ENCODE peak calls at places on chromosomes 1 and 21, in nine cellular contexts. One of them, this sample, is unnamed.

GRCh38 chr21:44089001-44089911 is 17.9 kb upstream of the PWP2 start:
- DNase-seq in PC-9: no peak
- DNase-seq in epithelial cell of esophagus: no peak
- DNase-seq in pancreas: no peak
- DNase-seq in GM12865: no peak
- DNase-seq in body of pancreas: peak
- DNase-seq in cardiac fibroblast: no peak
- DNase-seq in mucosa of descending colon: peak
- DNase-seq in fibroblast of lung: no peak
- DNase-seq in this sample: no peak

GRCh38 chr1:63319069-63320023 is 3.0 kb upstream of the FOXD3 start:
- DNase-seq in epithelial cell of esophagus: no peak
- DNase-seq in cardiac fibroblast: no peak
- DNase-seq in fibroblast of lung: peak
- DNase-seq in mucosa of descending colon: no peak
- DNase-seq in pancreas: no peak
- DNase-seq in GM12865: no peak
- DNase-seq in PC-9: no peak
- DNase-seq in body of pancreas: no peak
- DNase-seq in this sample: no peak

GRCh38 chr1:174359454-174359805 is 88.3 kb upstream of the GPR52 start:
- DNase-seq in fibroblast of lung: no peak
- DNase-seq in GM12865: no peak
- DNase-seq in PC-9: no peak
- DNase-seq in epithelial cell of esophagus: no peak
- DNase-seq in pancreas: no peak
- DNase-seq in cardiac fibroblast: peak
- DNase-seq in body of pancreas: peak
- DNase-seq in mucosa of descending colon: no peak
- DNase-seq in this sample: no peak

GRCh38 chr1:191669629-191670028 is 488.6 kb upstream of the RGS18 start:
- DNase-seq in PC-9: no peak
- DNase-seq in pancreas: no peak
- DNase-seq in fibroblast of lung: no peak
- DNase-seq in cardiac fibroblast: no peak
- DNase-seq in mucosa of descending colon: no peak
- DNase-seq in GM12865: no peak
- DNase-seq in body of pancreas: no peak
- DNase-seq in epithelial cell of esophagus: peak
- DNase-seq in this sample: no peak

GRCh38 chr1:10599194-10599861 is 124.6 kb downstream of the PEX14 start:
- DNase-seq in pancreas: no peak
- DNase-seq in GM12865: no peak
- DNase-seq in epithelial cell of esophagus: peak
- DNase-seq in PC-9: peak
- DNase-seq in cardiac fibroblast: peak
- DNase-seq in body of pancreas: peak
- DNase-seq in fibroblast of lung: peak
- DNase-seq in mucosa of descending colon: no peak
- DNase-seq in this sample: peak

GRCh38 chr1:178121883-178122282 is 28.0 kb downstream of the RASAL2 start:
- DNase-seq in mucosa of descending colon: no peak
- DNase-seq in body of pancreas: no peak
- DNase-seq in GM12865: no peak
- DNase-seq in fibroblast of lung: no peak
- DNase-seq in epithelial cell of esophagus: no peak
- DNase-seq in cardiac fibroblast: no peak
- DNase-seq in pancreas: no peak
- DNase-seq in PC-9: no peak
- DNase-seq in this sample: no peak

GRCh38 chr1:96721382-96722160 is at the start of gene PTBP2:
- DNase-seq in mucosa of descending colon: peak
- DNase-seq in PC-9: peak
- DNase-seq in cardiac fibroblast: peak
- DNase-seq in fibroblast of lung: peak
- DNase-seq in body of pancreas: peak
- DNase-seq in GM12865: peak
- DNase-seq in epithelial cell of esophagus: peak
- DNase-seq in pancreas: peak
- DNase-seq in this sample: peak

GRCh38 chr1:36576118-36576517 is 93.4 kb upstream of the CSF3R start:
- DNase-seq in fibroblast of lung: peak
- DNase-seq in cardiac fibroblast: peak
- DNase-seq in body of pancreas: peak
- DNase-seq in pancreas: peak
- DNase-seq in epithelial cell of esophagus: peak
- DNase-seq in mucosa of descending colon: peak
- DNase-seq in GM12865: peak
- DNase-seq in PC-9: peak
- DNase-seq in this sample: peak

GRCh38 chr1:58282623-58283022 is 263.9 kb downstream of the OMA1 start:
- DNase-seq in mucosa of descending colon: no peak
- DNase-seq in GM12865: no peak
- DNase-seq in body of pancreas: no peak
- DNase-seq in fibroblast of lung: no peak
- DNase-seq in epithelial cell of esophagus: no peak
- DNase-seq in PC-9: no peak
- DNase-seq in cardiac fibroblast: no peak
- DNase-seq in pancreas: no peak
- DNase-seq in this sample: no peak

GRCh38 chr1:168974117-168974516 is 132.4 kb upstream of the ATP1B1 start:
- DNase-seq in GM12865: no peak
- DNase-seq in mucosa of descending colon: no peak
- DNase-seq in body of pancreas: no peak
- DNase-seq in PC-9: no peak
- DNase-seq in cardiac fibroblast: no peak
- DNase-seq in fibroblast of lung: peak
- DNase-seq in pancreas: no peak
- DNase-seq in epithelial cell of esophagus: peak
- DNase-seq in this sample: no peak

GRCh38 chr1:84851839-84852238 is 41.2 kb downstream of the LPAR3 start:
- DNase-seq in body of pancreas: no peak
- DNase-seq in cardiac fibroblast: peak
- DNase-seq in pancreas: no peak
- DNase-seq in epithelial cell of esophagus: peak
- DNase-seq in PC-9: peak
- DNase-seq in GM12865: no peak
- DNase-seq in fibroblast of lung: peak
- DNase-seq in mucosa of descending colon: no peak
- DNase-seq in this sample: no peak

GRCh38 chr21:43827015-43827611 is 37.7 kb downstream of the RRP1 start:
- DNase-seq in mucosa of descending colon: no peak
- DNase-seq in epithelial cell of esophagus: peak
- DNase-seq in cardiac fibroblast: peak
- DNase-seq in GM12865: no peak
- DNase-seq in PC-9: no peak
- DNase-seq in body of pancreas: no peak
- DNase-seq in fibroblast of lung: peak
- DNase-seq in pancreas: no peak
- DNase-seq in this sample: peak

GRCh38 chr1:33424205-33424604 is 6.7 kb downstream of the PHC2 start:
- DNase-seq in GM12865: no peak
- DNase-seq in body of pancreas: no peak
- DNase-seq in pancreas: no peak
- DNase-seq in cardiac fibroblast: peak
- DNase-seq in mucosa of descending colon: no peak
- DNase-seq in epithelial cell of esophagus: no peak
- DNase-seq in PC-9: no peak
- DNase-seq in fibroblast of lung: peak
- DNase-seq in this sample: no peak

GRCh38 chr1:178263341-178263740 is 169.4 kb downstream of the RASAL2 start:
- DNase-seq in cardiac fibroblast: peak
- DNase-seq in GM12865: no peak
- DNase-seq in PC-9: no peak
- DNase-seq in body of pancreas: no peak
- DNase-seq in epithelial cell of esophagus: no peak
- DNase-seq in mucosa of descending colon: no peak
- DNase-seq in fibroblast of lung: no peak
- DNase-seq in pancreas: no peak
- DNase-seq in this sample: no peak

GRCh38 chr1:34978926-34979325 is 6.2 kb downstream of the TMEM35B start:
- DNase-seq in pancreas: no peak
- DNase-seq in epithelial cell of esophagus: no peak
- DNase-seq in cardiac fibroblast: no peak
- DNase-seq in fibroblast of lung: no peak
- DNase-seq in body of pancreas: no peak
- DNase-seq in GM12865: no peak
- DNase-seq in PC-9: no peak
- DNase-seq in mucosa of descending colon: no peak
- DNase-seq in this sample: no peak

GRCh38 chr21:34845521-34846213 is 176.9 kb downstream of the CLIC6 start:
- DNase-seq in GM12865: peak
- DNase-seq in epithelial cell of esophagus: peak
- DNase-seq in PC-9: peak
- DNase-seq in body of pancreas: peak
- DNase-seq in pancreas: no peak
- DNase-seq in mucosa of descending colon: peak
- DNase-seq in fibroblast of lung: peak
- DNase-seq in cardiac fibroblast: peak
- DNase-seq in this sample: peak

GRCh38 chr1:10943041-10943440 is 69.4 kb upstream of the TARDBP start:
- DNase-seq in mucosa of descending colon: no peak
- DNase-seq in PC-9: no peak
- DNase-seq in cardiac fibroblast: no peak
- DNase-seq in epithelial cell of esophagus: no peak
- DNase-seq in pancreas: no peak
- DNase-seq in GM12865: no peak
- DNase-seq in fibroblast of lung: no peak
- DNase-seq in body of pancreas: no peak
- DNase-seq in this sample: no peak

GRCh38 chr1:203206116-203206687 is 19.7 kb upstream of the CHI3L1 start:
- DNase-seq in body of pancreas: no peak
- DNase-seq in GM12865: no peak
- DNase-seq in fibroblast of lung: no peak
- DNase-seq in epithelial cell of esophagus: no peak
- DNase-seq in cardiac fibroblast: no peak
- DNase-seq in mucosa of descending colon: no peak
- DNase-seq in PC-9: no peak
- DNase-seq in pancreas: no peak
- DNase-seq in this sample: no peak
- H3K4me3 ChIP-seq in body of pancreas: no peak
- H3K4me3 ChIP-seq in GM12865: no peak
- H3K4me3 ChIP-seq in fibroblast of lung: no peak
- H3K4me3 ChIP-seq in epithelial cell of esophagus: no peak
- H3K4me3 ChIP-seq in cardiac fibroblast: no peak
- H3K4me3 ChIP-seq in mucosa of descending colon: no peak
- H3K4me3 ChIP-seq in PC-9: no peak
- H3K4me3 ChIP-seq in pancreas: no peak
- H3K4me3 ChIP-seq in this sample: no peak

DNA sequence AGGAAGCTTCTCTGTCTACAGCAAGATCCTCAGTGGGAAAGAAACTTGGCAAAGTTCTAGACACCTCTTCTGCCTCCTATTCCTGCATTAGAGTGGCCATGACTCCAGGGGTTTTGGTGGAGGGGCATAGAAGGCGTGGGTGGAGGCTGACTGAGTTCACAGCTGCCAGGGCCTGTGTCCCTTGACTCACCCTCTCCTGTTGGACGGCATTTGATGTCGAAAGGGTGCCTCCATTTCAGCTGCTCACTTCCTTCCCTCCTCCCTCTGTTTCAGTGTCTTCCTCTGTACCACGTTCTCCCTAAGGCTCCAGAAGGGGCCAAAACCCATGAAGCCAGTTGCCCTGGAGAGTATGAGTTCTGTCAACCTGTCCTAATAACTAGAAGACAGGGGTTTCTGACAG is 637 bp downstream of the TMEM79 start:
- DNase-seq in body of pancreas: no peak
- DNase-seq in cardiac fibroblast: no peak
- DNase-seq in epithelial cell of esophagus: peak
- DNase-seq in GM12865: no peak
- DNase-seq in fibroblast of lung: no peak
- DNase-seq in mucosa of descending colon: no peak
- DNase-seq in PC-9: no peak
- DNase-seq in pancreas: no peak
- DNase-seq in this sample: no peak
- H3K4me3 ChIP-seq in body of pancreas: no peak
- H3K4me3 ChIP-seq in cardiac fibroblast: no peak
- H3K4me3 ChIP-seq in epithelial cell of esophagus: peak
- H3K4me3 ChIP-seq in GM12865: no peak
- H3K4me3 ChIP-seq in fibroblast of lung: no peak
- H3K4me3 ChIP-seq in mucosa of descending colon: no peak
- H3K4me3 ChIP-seq in PC-9: peak
- H3K4me3 ChIP-seq in pancreas: no peak
- H3K4me3 ChIP-seq in this sample: no peak

DNA sequence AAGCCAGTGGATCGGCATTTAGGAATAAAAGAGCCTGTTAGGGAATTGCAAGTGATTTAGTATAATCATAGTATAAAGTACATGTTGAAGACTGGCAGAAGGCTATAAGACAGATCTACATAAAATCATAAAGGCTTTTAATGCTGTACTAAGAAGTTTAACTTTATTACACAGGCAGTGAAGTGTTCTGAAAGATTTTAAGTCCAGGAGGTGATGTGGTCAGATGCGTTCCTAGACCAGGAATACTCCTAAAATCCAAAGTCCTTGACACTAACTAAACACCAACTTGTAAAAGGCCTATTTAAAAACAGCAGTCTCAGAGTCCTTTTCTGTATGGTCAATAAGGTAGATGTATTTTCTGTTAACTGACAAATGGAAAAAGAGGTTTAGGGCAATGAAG is 57.0 kb downstream of the KIFAP3 start:
- DNase-seq in GM12865: no peak
- DNase-seq in PC-9: no peak
- DNase-seq in body of pancreas: no peak
- DNase-seq in epithelial cell of esophagus: no peak
- DNase-seq in mucosa of descending colon: no peak
- DNase-seq in fibroblast of lung: no peak
- DNase-seq in pancreas: no peak
- DNase-seq in cardiac fibroblast: no peak
- DNase-seq in this sample: no peak
- H3K4me3 ChIP-seq in GM12865: no peak
- H3K4me3 ChIP-seq in PC-9: no peak
- H3K4me3 ChIP-seq in body of pancreas: no peak
- H3K4me3 ChIP-seq in epithelial cell of esophagus: no peak
- H3K4me3 ChIP-seq in mucosa of descending colon: no peak
- H3K4me3 ChIP-seq in fibroblast of lung: no peak
- H3K4me3 ChIP-seq in pancreas: no peak
- H3K4me3 ChIP-seq in cardiac fibroblast: no peak
- H3K4me3 ChIP-seq in this sample: no peak

DNA sequence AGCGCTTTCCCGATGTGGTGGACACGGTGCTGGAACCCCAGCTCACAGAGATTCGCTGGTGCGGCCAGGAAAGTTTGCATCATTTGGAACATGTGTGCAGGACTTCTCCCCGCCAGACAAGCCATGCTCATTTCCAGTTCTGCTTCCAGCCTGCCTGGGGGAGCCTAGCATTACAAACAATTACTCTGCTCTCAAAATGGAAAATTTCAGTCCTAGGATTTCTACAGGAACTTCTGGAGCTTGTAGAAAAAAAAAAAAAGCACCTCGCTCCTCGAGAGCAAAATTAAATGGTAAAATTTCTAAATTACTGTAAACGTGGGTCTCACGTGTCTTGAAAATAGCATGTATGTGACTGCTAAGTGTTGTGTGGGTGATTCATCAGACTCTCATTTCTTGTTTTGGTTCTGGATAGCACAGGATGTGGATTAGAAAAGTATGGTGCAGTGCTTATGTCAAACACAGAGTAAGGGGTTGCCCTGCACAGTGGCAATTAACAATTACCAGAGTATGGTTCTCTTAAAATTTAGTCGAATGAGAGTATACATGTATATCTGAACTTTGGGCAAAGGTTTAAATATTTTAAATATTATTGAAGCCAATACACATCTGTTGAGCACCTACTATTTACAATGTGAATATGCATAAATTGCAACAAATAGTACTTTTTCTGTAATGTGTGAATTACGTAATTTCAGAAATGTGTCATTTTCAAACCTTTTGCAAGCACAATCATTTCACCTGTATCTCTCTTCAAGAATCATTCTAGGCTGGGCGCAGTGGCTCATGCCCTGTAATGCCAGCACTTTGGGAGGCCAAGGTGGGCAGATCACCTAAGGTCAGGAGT is 61.8 kb upstream of the PTGFRN start:
- DNase-seq in GM12865: peak
- DNase-seq in body of pancreas: no peak
- DNase-seq in mucosa of descending colon: no peak
- DNase-seq in fibroblast of lung: peak
- DNase-seq in cardiac fibroblast: peak
- DNase-seq in pancreas: no peak
- DNase-seq in epithelial cell of esophagus: peak
- DNase-seq in PC-9: no peak
- DNase-seq in this sample: no peak
- H3K4me3 ChIP-seq in GM12865: no peak
- H3K4me3 ChIP-seq in body of pancreas: no peak
- H3K4me3 ChIP-seq in mucosa of descending colon: no peak
- H3K4me3 ChIP-seq in fibroblast of lung: no peak
- H3K4me3 ChIP-seq in cardiac fibroblast: no peak
- H3K4me3 ChIP-seq in pancreas: no peak
- H3K4me3 ChIP-seq in epithelial cell of esophagus: no peak
- H3K4me3 ChIP-seq in PC-9: no peak
- H3K4me3 ChIP-seq in this sample: no peak